ENCODE peak calls at places on chromosome 7, in five cellular contexts. C is NCI-H1092 treated with DMSO at 0.1 percent for 48 hours, P is cardiac muscle cell, X is amygdala, U is testis. O is an unnamed sample.

GRCh38 chr7:152987673-152988072 is 228.1 kb downstream of the ACTR3B start:
- DNase-seq in C (no peak), P (no peak), X (no peak), U (no peak), O (no peak)

GRCh38 chr7:121103091-121103490 is 114.6 kb downstream of the CPED1 start:
- DNase-seq in C (no peak), P (no peak), X (no peak), U (no peak), O (no peak)

GRCh38 chr7:74606101-74606908 is 51.2 kb upstream of the GTF2I start:
- DNase-seq in C (peak; percentile 31), P (peak; percentile 13), X (peak; percentile 15), U (peak; percentile 23), O (peak; percentile 81)

GRCh38 chr7:47639495-47640110 is 57.7 kb upstream of the TNS3 start:
- DNase-seq in C (no peak), P (no peak), X (no peak), U (no peak), O (no peak)

GRCh38 chr7:1354661-1355567 is 104.4 kb downstream of the MICALL2 start:
- DNase-seq in C (no peak), P (no peak), X (no peak), U (no peak), O (no peak)

GRCh38 chr7:8226526-8226925 is 35.4 kb downstream of the ICA1 start:
- DNase-seq in C (no peak), P (no peak), X (no peak), U (no peak), O (no peak)

GRCh38 chr7:4760952-4761351 is 14.5 kb upstream of the AP5Z1 start:
- DNase-seq in C (no peak), P (no peak), X (no peak), U (no peak), O (no peak)

GRCh38 chr7:151684408-151685175 is 164.9 kb upstream of the RHEB start:
- DNase-seq in C (no peak), P (no peak), X (no peak), U (no peak), O (no peak)